ENCODE peak calls at places on chromosome 6, in ten cellular contexts. L is OCI-LY7; B is stomach; A is testis; T is CD8-positive, alpha-beta memory T cell; N is GM23248; V is HCT116; O is PC-3; R is naive thymus-derived CD4-positive, alpha-beta T cell; I is uterus. S is an unnamed sample.

GRCh38 chr6:26556263-26557070 is 18.3 kb downstream of the HMGN4 start:
- DNase-seq in L (peak; percentile 72), B (no peak), A (no peak), T (peak; percentile 41), N (peak; percentile 89), V (peak; percentile 84), O (peak; percentile 93), R (peak; percentile 48), I (peak; percentile 65), S (peak; percentile 86)

GRCh38 chr6:52595000-52595795 is 18.3 kb upstream of the TRAM2 start:
- DNase-seq in L (peak; percentile 68), B (no peak), A (peak; percentile 45), T (no peak), N (peak; percentile 94), V (no peak), O (peak; percentile 9), R (no peak), I (peak; percentile 63), S (peak; percentile 93)

GRCh38 chr6:151325075-151326050 is 66.0 kb downstream of the ZBTB2 start:
- DNase-seq in L (no peak), B (peak; percentile 48), A (peak; percentile 87), T (peak; percentile 5), N (peak; percentile 87), V (peak; percentile 78), O (peak; percentile 68), R (peak; percentile 29), I (peak; percentile 70), S (peak; percentile 85)

GRCh38 chr6:98514073-98514720 is 320.2 kb upstream of the POU3F2 start:
- DNase-seq in L (no peak), B (no peak), A (no peak), T (no peak), N (no peak), V (no peak), O (no peak), R (no peak), I (no peak), S (no peak)

GRCh38 chr6:131937703-131938631 is 13.2 kb downstream of the CCN2 start:
- DNase-seq in L (no peak), B (no peak), A (no peak), T (no peak), N (peak; percentile 77), V (no peak), O (peak; percentile 60), R (no peak), I (peak; percentile 35), S (peak; percentile 52)

GRCh38 chr6:50850223-50850751 is 31.6 kb downstream of the TFAP2B start:
- DNase-seq in L (no peak), B (no peak), A (peak; percentile 71), T (no peak), N (no peak), V (no peak), O (peak; percentile 40), R (no peak), I (no peak), S (no peak)

GRCh38 chr6:44278774-44279697 is 8.8 kb downstream of the TMEM151B start:
- DNase-seq in L (no peak), B (no peak), A (no peak), T (no peak), N (peak; percentile 20), V (no peak), O (no peak), R (no peak), I (no peak), S (no peak)

GRCh38 chr6:154602708-154603107 is 92.2 kb upstream of the CNKSR3 start:
- DNase-seq in L (no peak), B (no peak), A (no peak), T (no peak), N (no peak), V (no peak), O (no peak), R (no peak), I (no peak), S (no peak)

GRCh38 chr6:43658161-43658560 is 13.3 kb downstream of the RSPH9 start:
- DNase-seq in L (no peak), B (no peak), A (no peak), T (no peak), N (no peak), V (no peak), O (no peak), R (no peak), I (no peak), S (no peak)

GRCh38 chr6:79672631-79673065 is 41.5 kb downstream of the SH3BGRL2 start:
- DNase-seq in L (no peak), B (no peak), A (no peak), T (peak; percentile 25), N (peak; percentile 33), V (peak; percentile 32), O (peak; percentile 65), R (no peak), I (no peak), S (peak; percentile 45)

GRCh38 chr6:71879016-71879415 is 7.3 kb upstream of the RIMS1 start:
- DNase-seq in L (no peak), B (no peak), A (no peak), T (no peak), N (peak; percentile 75), V (no peak), O (no peak), R (no peak), I (no peak), S (peak; percentile 65)

GRCh38 chr6:7732219-7732618 is 6.3 kb downstream of the BMP6 start:
- DNase-seq in L (no peak), B (no peak), A (no peak), T (no peak), N (peak; percentile 14), V (no peak), O (no peak), R (no peak), I (no peak), S (no peak)
- H3K4me1 ChIP-seq in L (peaks cover 12% of the 10 kb centered on the region), B (peaks cover 16% of the 10 kb centered on the region), A (peaks cover 10% of the 10 kb centered on the region), T (peaks cover 11% of the 10 kb centered on the region), N (peaks cover 33% of the 10 kb centered on the region), V (peaks cover 3% of the 10 kb centered on the region), O (peaks cover 46% of the 10 kb centered on the region), R (no peaks in the 10 kb centered on the region), I (peaks cover 10% of the 10 kb centered on the region), S (peaks cover 35% of the 10 kb centered on the region)

GRCh38 chr6:31658983-31659648 is 1.5 kb downstream of the C6orf47 start:
- DNase-seq in L (no peak), B (no peak), A (no peak), T (no peak), N (no peak), V (no peak), O (no peak), R (no peak), I (no peak), S (no peak)

GRCh38 chr6:31660998-31661866 is 654 bp upstream of the C6orf47 start:
- DNase-seq in L (no peak), B (no peak), A (no peak), T (no peak), N (peak; percentile 67), V (no peak), O (no peak), R (no peak), I (no peak), S (peak; percentile 75)

GRCh38 chr6:31658158-31658688 is 2.4 kb downstream of the C6orf47 start:
- DNase-seq in L (no peak), B (no peak), A (no peak), T (no peak), N (no peak), V (no peak), O (no peak), R (no peak), I (no peak), S (no peak)

GRCh38 chr6:31660224-31660997 is at the start of gene C6orf47:
- DNase-seq in L (peak; percentile 86), B (peak; percentile 90), A (peak; percentile 92), T (peak; percentile 74), N (peak; percentile 91), V (peak; percentile 51), O (peak; percentile 78), R (peak; percentile 79), I (peak; percentile 85), S (peak; percentile 93)

GRCh38 chr6:31659649-31660223 is 842 bp downstream of the C6orf47 start:
- DNase-seq in L (peak; percentile 49), B (no peak), A (no peak), T (no peak), N (peak; percentile 64), V (no peak), O (peak; percentile 42), R (no peak), I (no peak), S (peak; percentile 50)
- H3K4me1 ChIP-seq in L (peaks cover 55% of the 10 kb centered on the region), B (peaks cover 40% of the 10 kb centered on the region), A (peaks cover 42% of the 10 kb centered on the region), T (peaks cover 56% of the 10 kb centered on the region), N (peaks cover 24% of the 10 kb centered on the region), V (peaks cover 18% of the 10 kb centered on the region), O (peaks cover 51% of the 10 kb centered on the region), R (peaks cover 43% of the 10 kb centered on the region), I (peaks cover 19% of the 10 kb centered on the region), S (peaks cover 44% of the 10 kb centered on the region)

GRCh38 chr6:41784581-41785171 is 2.8 kb upstream of the TOMM6 start:
- DNase-seq in L (peak; percentile 27), B (peak; percentile 69), A (no peak), T (no peak), N (no peak), V (no peak), O (no peak), R (no peak), I (no peak), S (no peak)
- H3K4me1 ChIP-seq in L (peaks cover 48% of the 10 kb centered on the region), B (peaks cover 48% of the 10 kb centered on the region), A (peaks cover 18% of the 10 kb centered on the region), T (peaks cover 14% of the 10 kb centered on the region), N (peaks cover 8% of the 10 kb centered on the region), V (peaks cover 15% of the 10 kb centered on the region), O (peaks cover 27% of the 10 kb centered on the region), R (peaks cover 6% of the 10 kb centered on the region), I (peaks cover 16% of the 10 kb centered on the region), S (peaks cover 27% of the 10 kb centered on the region)

GRCh38 chr6:35203680-35204079 is 10.1 kb upstream of the SCUBE3 start:
- DNase-seq in L (no peak), B (no peak), A (no peak), T (no peak), N (no peak), V (no peak), O (peak; percentile 37), R (no peak), I (no peak), S (no peak)

GRCh38 chr6:35203152-35203670 is 10.5 kb upstream of the SCUBE3 start:
- DNase-seq in L (no peak), B (no peak), A (no peak), T (no peak), N (no peak), V (no peak), O (peak; percentile 64), R (no peak), I (no peak), S (no peak)

GRCh38 chr6:35208419-35208818 is 5.3 kb upstream of the SCUBE3 start:
- DNase-seq in L (no peak), B (no peak), A (no peak), T (no peak), N (no peak), V (no peak), O (no peak), R (no peak), I (no peak), S (no peak)

GRCh38 chr6:35209081-35209480 is 4.7 kb upstream of the SCUBE3 start:
- DNase-seq in L (peak; percentile 41), B (no peak), A (no peak), T (no peak), N (no peak), V (no peak), O (no peak), R (no peak), I (no peak), S (no peak)

DNA sequence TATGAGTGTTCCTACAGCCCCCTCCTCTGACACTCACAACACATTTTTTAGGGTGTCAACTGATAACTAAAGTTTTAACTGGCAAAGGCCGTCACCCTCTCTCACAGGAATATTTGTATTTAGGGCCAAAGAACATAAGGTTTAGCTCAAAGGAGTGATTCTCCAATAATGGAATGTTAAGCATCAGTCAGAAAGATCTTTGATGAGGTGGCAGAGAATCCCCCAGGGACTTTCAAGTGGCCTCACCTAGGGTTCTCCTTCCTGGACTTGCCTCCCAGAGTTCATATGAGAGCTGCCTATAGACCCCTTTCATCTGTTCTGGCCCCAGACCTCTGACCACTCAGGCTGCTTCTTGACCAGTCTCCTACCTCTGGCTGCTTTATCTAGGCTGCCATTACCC is 7.4 kb upstream of the SCUBE3 start:
- DNase-seq in L (no peak), B (no peak), A (no peak), T (no peak), N (peak; percentile 78), V (no peak), O (no peak), R (no peak), I (no peak), S (peak; percentile 24)
- H3K4me1 ChIP-seq in L (peaks cover 17% of the 10 kb centered on the region), B (no peaks in the 10 kb centered on the region), A (peaks cover 13% of the 10 kb centered on the region), T (no peaks in the 10 kb centered on the region), N (peaks cover 35% of the 10 kb centered on the region), V (no peaks in the 10 kb centered on the region), O (peaks cover 24% of the 10 kb centered on the region), R (no peaks in the 10 kb centered on the region), I (no peaks in the 10 kb centered on the region), S (peaks cover 45% of the 10 kb centered on the region)

S was measured in adipocyte.